ENCODE peak calls at places on chromosomes 1 and 21, in four cellular contexts. A is CD8-positive, alpha-beta memory T cell; Z is A549; J is GM23338. B is an unnamed sample. For H3K4me1, the result is how much of the 10 kb centered on the place peaks cover.

GRCh38 chr1:46611691-46612221 is 4.9 kb downstream of the MOB3C start:
- DNase-seq in A (no peak), Z (peak), J (no peak), B (no peak)

GRCh38 chr1:210085359-210085758 is 147.2 kb upstream of the SERTAD4 start:
- DNase-seq in A (no peak), Z (no peak), J (no peak), B (no peak)

GRCh38 chr1:109547412-109548320 is 749 bp upstream of the GNAI3 start:
- DNase-seq in Z (no peak), A (no peak), J (peak), B (no peak)

GRCh38 chr1:207355060-207355459 is 33.6 kb downstream of the CD55 start:
- DNase-seq in Z (no peak), A (no peak), J (no peak), B (no peak)

GRCh38 chr1:153509729-153510354 is 25.9 kb downstream of the S100A6 start:
- DNase-seq in Z (peak), J (peak), A (peak), B (peak)

GRCh38 chr1:169031566-169032224 is 74.8 kb upstream of the ATP1B1 start:
- DNase-seq in J (peak), A (no peak), Z (no peak), B (no peak)

GRCh38 chr1:230392920-230393521 is 33.1 kb downstream of the PGBD5 start:
- DNase-seq in Z (no peak), J (peak), A (no peak), B (no peak)

GRCh38 chr1:191320062-191320461 is 838.2 kb upstream of the RGS18 start:
- DNase-seq in J (no peak), Z (peak), A (no peak), B (no peak)

GRCh38 chr1:113850127-113850796 is 21.2 kb downstream of the PTPN22 start:
- DNase-seq in Z (no peak), J (no peak), A (no peak), B (peak)

GRCh38 chr1:240941706-240942370 is 329.9 kb upstream of the GREM2 start:
- DNase-seq in A (no peak), J (no peak), Z (no peak), B (no peak)

GRCh38 chr1:78279051-78279450 is 211.7 kb upstream of the PTGFR start:
- DNase-seq in A (no peak), J (no peak), Z (no peak), B (no peak)

GRCh38 chr1:50106095-50106761 is 2.5 kb upstream of the ELAVL4 start:
- DNase-seq in J (no peak), A (no peak), Z (no peak), B (no peak)

GRCh38 chr1:160056648-160057169 is 13.3 kb downstream of the KCNJ10 start:
- DNase-seq in A (no peak), J (no peak), Z (no peak), B (no peak)

GRCh38 chr1:41805771-41806471 is 112.8 kb downstream of the HIVEP3 start:
- DNase-seq in J (no peak), A (no peak), Z (no peak), B (no peak)

GRCh38 chr21:40714516-40714915 is 132.4 kb downstream of the DSCAM start:
- DNase-seq in J (no peak), Z (no peak), A (no peak), B (no peak)

GRCh38 chr1:20981903-20982695 is 194.6 kb downstream of the EIF4G3 start:
- DNase-seq in Z (peak), J (peak), A (no peak), B (no peak)

GRCh38 chr1:207459008-207459407 is 4.9 kb downstream of the CR2 start:
- DNase-seq in J (no peak), A (no peak), Z (no peak), B (no peak)

GRCh38 chr1:7624791-7625355 is 146.2 kb upstream of the VAMP3 start:
- DNase-seq in A (no peak), J (no peak), Z (no peak), B (no peak)

GRCh38 chr1:59431566-59432294 is 134.8 kb downstream of the FGGY start:
- DNase-seq in J (no peak), A (no peak), Z (no peak), B (no peak)

GRCh38 chr1:50704126-50704525 is 255.9 kb downstream of the FAF1 start:
- DNase-seq in A (no peak), J (peak), Z (peak), B (peak)

GRCh38 chr1:224124220-224124619 is 10.3 kb downstream of the FBXO28 start:
- DNase-seq in Z (no peak), A (no peak), J (no peak), B (no peak)

GRCh38 chr1:175019524-175019923 is 3.7 kb downstream of the MRPS14 start:
- DNase-seq in J (no peak), Z (no peak), A (no peak), B (no peak)

GRCh38 chr1:30550365-30551220 is 172.8 kb downstream of the MATN1 start:
- DNase-seq in J (no peak), A (no peak), Z (no peak), B (no peak)

GRCh38 chr1:235068155-235069121 is 60.2 kb downstream of the TOMM20 start:
- DNase-seq in J (no peak), A (no peak), Z (peak), B (no peak)

GRCh38 chr1:36096500-36097412 is 8.1 kb downstream of the ADPRS start:
- DNase-seq in J (peak), A (no peak), Z (peak), B (no peak)

GRCh38 chr1:167263784-167264464 is 43.2 kb downstream of the POU2F1 start:
- DNase-seq in J (no peak), Z (peak), A (no peak), B (no peak)

GRCh38 chr1:31507221-31507620 is 69.1 kb upstream of the TINAGL1 start:
- DNase-seq in Z (no peak), A (no peak), J (no peak), B (no peak)

GRCh38 chr1:47785118-47785517 is 212.1 kb downstream of the TRABD2B start:
- DNase-seq in A (no peak), J (no peak), Z (no peak), B (no peak)

GRCh38 chr1:227942716-227943261 is 4.9 kb downstream of the WNT9A start:
- DNase-seq in A (no peak), J (no peak), Z (no peak), B (no peak)

GRCh38 chr1:106937104-106937503 is 119.4 kb upstream of the PRMT6 start:
- DNase-seq in Z (no peak), J (no peak), A (no peak), B (no peak)

GRCh38 chr1:62356257-62356835 is 37.1 kb upstream of the KANK4 start:
- DNase-seq in A (no peak), Z (peak), J (no peak), B (no peak)

GRCh38 chr1:200850554-200850953 is 22.2 kb upstream of the GPR25 start:
- DNase-seq in A (no peak), J (no peak), Z (no peak), B (no peak)

GRCh38 chr1:200849430-200849829 is 23.4 kb upstream of the GPR25 start:
- DNase-seq in J (no peak), A (no peak), Z (no peak), B (no peak)

DNA sequence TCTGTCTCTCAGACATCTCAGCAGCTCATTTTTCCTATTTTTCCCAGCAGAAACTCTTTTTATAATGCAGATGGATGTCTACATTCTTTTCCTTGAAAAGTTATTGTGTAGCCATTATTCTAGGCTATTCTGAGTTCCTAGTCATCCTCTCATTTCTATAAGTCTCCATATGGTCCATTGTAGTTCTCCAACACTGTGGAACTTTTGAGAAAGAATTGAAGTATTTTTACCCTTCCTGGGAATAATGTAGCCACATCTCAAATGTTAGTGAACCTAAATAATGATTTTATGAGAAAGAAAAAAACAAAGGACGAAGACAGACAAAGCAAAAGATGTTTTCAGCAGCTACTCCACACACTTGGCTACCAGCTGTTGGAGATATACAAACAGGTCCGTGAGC is 26.4 kb upstream of the GPR25 start:
- DNase-seq in J (no peak), A (no peak), Z (no peak), B (no peak)
- H3K4me1 ChIP-seq in J (under half), A (under half), Z (under half), B (under half)

DNA sequence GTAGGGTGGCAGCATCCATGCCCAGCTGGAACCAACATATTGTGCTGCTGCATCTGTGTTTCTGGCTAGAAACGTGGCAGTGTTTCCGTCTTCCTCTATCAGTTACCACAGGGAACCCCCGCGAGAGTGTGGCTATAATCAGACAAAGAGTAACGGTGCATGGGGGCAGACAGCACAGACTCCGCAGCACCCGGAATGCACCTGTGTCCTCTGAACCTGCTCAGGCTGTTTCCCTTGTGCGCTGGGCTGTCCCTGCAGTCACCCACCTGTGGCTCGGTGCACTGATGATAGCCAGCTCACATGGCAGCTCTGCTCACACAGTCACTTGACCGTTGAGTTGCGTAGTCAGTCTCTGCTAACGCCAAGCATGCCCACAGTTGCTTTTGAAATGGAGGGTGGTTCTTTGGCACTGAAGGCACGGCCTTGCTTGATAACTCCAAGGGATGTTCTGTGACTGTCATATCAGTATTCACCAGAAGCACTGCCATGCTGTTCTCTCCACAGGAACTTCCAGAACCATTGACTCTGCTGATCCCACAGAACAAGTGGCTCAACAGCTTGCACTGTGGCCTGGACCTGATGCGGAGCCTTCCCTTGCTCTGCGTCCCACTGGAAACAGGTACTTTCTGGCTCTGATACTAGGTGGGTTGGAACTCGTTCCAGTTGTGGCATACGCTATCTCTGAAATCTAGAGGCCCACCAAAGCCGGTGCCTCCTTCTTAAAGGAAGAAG is 11.2 kb upstream of the PCBP3 start:
- DNase-seq in A (no peak), J (no peak), Z (no peak), B (no peak)
- H3K4me3 ChIP-seq in A (no peak), J (no peak), Z (no peak), B (no peak)

GRCh38 chr21:29237110-29238051 is 61.3 kb upstream of the BACH1 start:
- DNase-seq in J (no peak), A (no peak), Z (no peak), B (no peak)

GRCh38 chr21:29240136-29240535 is 58.6 kb upstream of the BACH1 start:
- DNase-seq in Z (no peak), A (no peak), J (no peak), B (no peak)

GRCh38 chr21:29238052-29238966 is 60.4 kb upstream of the BACH1 start:
- DNase-seq in J (no peak), Z (no peak), A (no peak), B (no peak)

GRCh38 chr21:29235714-29236197 is 63.0 kb upstream of the BACH1 start:
- DNase-seq in J (no peak), Z (no peak), A (no peak), B (no peak)

DNA sequence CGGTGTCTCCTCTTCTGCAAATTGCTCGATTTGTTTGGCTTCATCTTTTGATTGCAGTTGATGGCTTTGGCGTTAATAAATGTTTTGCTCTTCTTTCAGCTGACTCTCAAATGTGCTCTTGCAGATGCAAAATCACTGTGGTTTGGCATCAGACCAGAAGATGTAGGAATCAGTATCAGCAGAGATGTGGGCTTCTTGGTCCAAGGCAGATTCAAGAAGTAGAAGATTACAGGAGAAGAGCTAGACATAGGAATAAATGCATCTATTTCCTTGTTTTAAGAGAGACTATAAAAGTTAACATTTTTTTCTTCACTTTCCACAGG is 59.8 kb upstream of the BACH1 start:
- DNase-seq in J (no peak), Z (no peak), A (no peak), B (no peak)
- H3K27ac ChIP-seq in J (no peak), Z (no peak), A (no peak), B (no peak)

GRCh38 chr1:2475571-2475970 is 518 bp upstream of the PLCH2 start:
- DNase-seq in J (no peak), A (no peak), Z (no peak), B (no peak)

GRCh38 chr1:2472561-2473166 is 3.4 kb upstream of the PLCH2 start:
- DNase-seq in A (no peak), J (no peak), Z (no peak), B (no peak)

GRCh38 chr1:2474933-2475371 is 1.1 kb upstream of the PLCH2 start:
- DNase-seq in J (no peak), Z (no peak), A (no peak), B (no peak)

GRCh38 chr1:2473198-2473597 is 2.9 kb upstream of the PLCH2 start:
- DNase-seq in Z (no peak), J (no peak), A (no peak), B (no peak)

GRCh38 chr1:2474104-2474787 is 1.8 kb upstream of the PLCH2 start:
- DNase-seq in J (no peak), A (no peak), Z (no peak), B (no peak)
- H3K4me1 ChIP-seq in J (under half), A (under half), Z (under half), B (under half)

GRCh38 chr21:29303301-29303700 is 4.6 kb downstream of the BACH1 start:
- DNase-seq in Z (no peak), J (no peak), A (no peak), B (no peak)
- H3K4me3 ChIP-seq in Z (no peak), J (no peak), A (no peak), B (no peak)

GRCh38 chr1:181094813-181095212 is 6.3 kb downstream of the IER5 start:
- DNase-seq in J (peak), Z (no peak), A (no peak), B (no peak)
- H3K27ac ChIP-seq in J (no peak), Z (no peak), A (no peak), B (no peak)

GRCh38 chr1:64936958-64937357 is 29.4 kb downstream of the JAK1 start:
- DNase-seq in A (no peak), Z (no peak), J (no peak), B (no peak)
- H3K4me1 ChIP-seq in A (under half), Z (half or more), J (under half), B (half or more)

DNA sequence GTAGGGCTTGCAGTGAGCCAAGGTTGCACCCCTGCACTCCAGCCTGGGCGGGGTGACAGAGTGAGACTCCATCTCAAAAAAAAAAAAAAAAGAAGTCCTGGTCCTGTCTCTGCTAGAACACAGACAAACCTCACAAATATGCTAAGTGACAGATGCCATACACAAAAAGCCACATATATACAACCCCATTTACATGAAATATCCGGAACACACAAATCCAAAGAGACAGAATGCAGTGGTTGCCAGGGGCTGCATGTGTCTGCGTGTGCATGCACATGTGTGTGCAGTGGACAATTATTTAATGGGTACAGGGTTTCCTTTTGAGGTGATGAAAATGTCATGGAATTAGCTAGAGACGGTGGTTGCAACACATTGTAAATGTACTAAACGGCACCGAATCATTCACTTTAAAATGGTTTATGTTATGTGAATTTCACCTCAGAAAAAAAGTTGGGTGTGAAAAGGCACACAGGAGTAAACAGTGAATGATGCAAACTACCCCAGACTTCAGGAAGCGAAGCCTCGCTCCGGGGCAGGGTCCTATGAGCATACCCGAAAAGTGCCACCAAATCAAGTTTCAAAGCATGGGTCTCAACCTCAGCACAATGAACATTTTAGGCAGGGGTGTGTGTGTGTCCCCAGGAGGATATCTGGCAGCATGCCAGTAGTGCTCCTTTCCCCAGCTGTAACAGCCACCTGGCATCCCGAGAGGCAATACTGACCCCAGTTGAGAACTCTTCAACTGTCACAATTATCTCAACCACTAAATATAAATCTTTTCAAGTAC is 48.3 kb downstream of the GNB1 start:
- DNase-seq in A (no peak), Z (no peak), J (no peak), B (no peak)
- H3K4me3 ChIP-seq in A (no peak), Z (no peak), J (no peak), B (no peak)

GRCh38 chr1:23530750-23531651 is at the start of gene E2F2:
- DNase-seq in A (peak), Z (peak), J (peak), B (peak)

GRCh38 chr1:23537296-23537993 is 6.4 kb upstream of the E2F2 start:
- DNase-seq in J (no peak), Z (no peak), A (no peak), B (no peak)

GRCh38 chr1:23531695-23532094 is 662 bp upstream of the E2F2 start:
- DNase-seq in J (no peak), A (no peak), Z (no peak), B (no peak)

GRCh38 chr1:23530089-23530749 is 814 bp downstream of the E2F2 start:
- DNase-seq in J (no peak), A (no peak), Z (no peak), B (no peak)

DNA sequence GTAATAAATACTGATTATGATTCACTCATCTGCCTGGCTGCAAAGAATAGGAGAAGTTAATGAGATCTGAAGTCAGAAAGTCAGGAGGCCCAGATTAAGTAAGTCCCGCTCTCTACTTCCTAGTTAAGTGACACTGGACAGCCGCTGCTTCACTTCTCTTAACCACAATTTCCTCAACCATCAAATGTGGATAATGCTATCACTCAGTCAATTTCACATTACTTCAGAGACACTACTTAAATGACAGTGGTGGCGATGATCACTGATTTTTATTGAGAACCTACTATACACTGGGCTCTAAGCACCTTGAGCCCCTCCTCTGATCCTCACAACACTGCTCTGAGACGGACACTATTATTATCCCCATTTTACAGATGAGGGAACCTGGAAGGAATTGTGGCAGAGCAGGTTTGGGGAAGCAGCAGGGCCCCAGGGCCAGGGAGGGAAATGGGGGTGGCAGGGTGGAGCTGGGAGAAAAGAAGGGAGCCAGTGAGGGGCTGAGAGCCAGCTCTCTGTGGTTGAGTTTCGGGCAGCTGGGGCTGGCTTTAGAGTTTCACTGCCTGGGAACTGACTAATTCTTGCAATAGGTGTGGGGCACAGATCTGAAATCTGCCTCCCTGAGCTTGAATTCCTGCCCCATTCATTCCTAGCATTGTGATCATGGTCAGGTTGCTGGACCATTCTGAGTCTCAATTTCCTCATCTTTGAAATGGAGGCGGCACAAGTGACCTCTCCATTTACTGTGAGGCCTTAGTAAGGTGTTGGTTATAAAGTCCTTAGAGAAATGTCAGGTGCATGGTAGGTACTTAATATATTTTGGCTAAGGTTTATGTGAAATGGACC is 2.5 kb upstream of the E2F2 start:
- DNase-seq in Z (no peak), A (no peak), J (no peak), B (no peak)
- H3K27ac ChIP-seq in Z (no peak), A (no peak), J (no peak), B (no peak)